ENCODE peak calls at places on chromosomes 16 and 17, in seven cellular contexts. S is Peyer's patch, Z is AG04450, Q is upper lobe of right lung, C is MM.1S, A is body of pancreas, U is SK-N-SH. I is an unnamed sample. For H3K27me3, the result is how much of the 10 kb centered on the place peaks cover.

GRCh38 chr17:33028778-33029177 is 37.1 kb downstream of the SPACA3 start:
- DNase-seq in A (no peak), U (no peak), C (no peak), S (no peak), Z (no peak), Q (no peak), I (no peak)

GRCh38 chr17:64061157-64061898 is 40.9 kb upstream of the ICAM2 start:
- DNase-seq in U (no peak), S (no peak), A (no peak), Z (no peak), C (peak), Q (no peak), I (no peak)

GRCh38 chr17:18257268-18257681 is 1.3 kb downstream of the FLII start:
- DNase-seq in S (no peak), A (peak), Q (no peak), U (no peak), C (peak), Z (no peak), I (no peak)

GRCh38 chr16:67431077-67431804 is at the start of gene HSD11B2:
- DNase-seq in S (no peak), A (peak), Q (peak), C (peak), U (peak), Z (no peak), I (peak)

GRCh38 chr16:88387941-88388627 is 5.3 kb downstream of the ZNF469 start:
- DNase-seq in A (peak), S (peak), Z (no peak), Q (peak), C (no peak), U (no peak), I (no peak)

GRCh38 chr17:81499601-81499970 is 13.0 kb downstream of the ACTG1 start:
- DNase-seq in Z (no peak), S (no peak), A (no peak), Q (no peak), U (no peak), C (no peak), I (no peak)

GRCh38 chr17:55442462-55442861 is 20.8 kb upstream of the MMD start:
- DNase-seq in U (no peak), A (no peak), Z (no peak), Q (no peak), C (no peak), S (no peak), I (no peak)

GRCh38 chr17:68512967-68513474 is 791 bp downstream of the PRKAR1A start:
- DNase-seq in A (peak), Q (no peak), C (peak), Z (no peak), S (no peak), U (peak), I (no peak)

GRCh38 chr16:48635199-48635718 is 25.3 kb upstream of the N4BP1 start:
- DNase-seq in C (no peak), S (no peak), Q (peak), U (no peak), A (no peak), Z (no peak), I (no peak)

GRCh38 chr16:35910409-35910808 is 2451.0 kb downstream of the TP53TG3F start:
- DNase-seq in Q (no peak), C (no peak), Z (no peak), A (no peak), S (no peak), U (no peak), I (no peak)

GRCh38 chr17:47275245-47275984 is 21.8 kb downstream of the ITGB3 start:
- DNase-seq in Q (no peak), Z (peak), S (peak), U (peak), A (peak), C (no peak), I (no peak)

GRCh38 chr16:54934536-54935410 is 4.1 kb downstream of the IRX5 start:
- DNase-seq in S (no peak), Z (no peak), A (no peak), Q (peak), U (peak), C (no peak), I (peak)

GRCh38 chr17:37273419-37274051 is 102.2 kb upstream of the C17orf78 start:
- DNase-seq in C (no peak), U (peak), Q (no peak), S (no peak), Z (peak), A (no peak), I (peak)

GRCh38 chr17:81143717-81144422 is 21.4 kb upstream of the PVALEF start:
- DNase-seq in A (no peak), Q (no peak), Z (no peak), C (no peak), U (no peak), S (no peak), I (no peak)

GRCh38 chr17:62965149-62965648 is 836 bp upstream of the TANC2 start:
- DNase-seq in C (no peak), Z (no peak), Q (no peak), U (no peak), S (no peak), A (no peak), I (no peak)

GRCh38 chr16:67547423-67548264 is 14.7 kb upstream of the CTCF start:
- DNase-seq in U (no peak), C (peak), S (no peak), Q (peak), A (no peak), Z (no peak), I (no peak)

GRCh38 chr17:71428897-71429296 is 691.9 kb upstream of the SOX9 start:
- DNase-seq in Q (no peak), Z (no peak), C (no peak), U (no peak), S (no peak), A (no peak), I (no peak)

GRCh38 chr16:566475-567361 is at the start of gene NHLRC4:
- DNase-seq in Z (no peak), C (peak), S (peak), U (peak), Q (no peak), A (no peak), I (peak)

GRCh38 chr16:565420-566330 is 1.1 kb upstream of the NHLRC4 start:
- DNase-seq in U (peak), Z (no peak), A (no peak), S (no peak), Q (no peak), C (no peak), I (no peak)

GRCh38 chr16:567362-568256 is 804 bp downstream of the NHLRC4 start:
- DNase-seq in A (no peak), Q (no peak), U (no peak), S (no peak), Z (no peak), C (no peak), I (no peak)

GRCh38 chr16:569445-570254 is at the start of gene PIGQ:
- DNase-seq in A (peak), Q (peak), C (peak), U (peak), S (peak), Z (no peak), I (peak)

DNA sequence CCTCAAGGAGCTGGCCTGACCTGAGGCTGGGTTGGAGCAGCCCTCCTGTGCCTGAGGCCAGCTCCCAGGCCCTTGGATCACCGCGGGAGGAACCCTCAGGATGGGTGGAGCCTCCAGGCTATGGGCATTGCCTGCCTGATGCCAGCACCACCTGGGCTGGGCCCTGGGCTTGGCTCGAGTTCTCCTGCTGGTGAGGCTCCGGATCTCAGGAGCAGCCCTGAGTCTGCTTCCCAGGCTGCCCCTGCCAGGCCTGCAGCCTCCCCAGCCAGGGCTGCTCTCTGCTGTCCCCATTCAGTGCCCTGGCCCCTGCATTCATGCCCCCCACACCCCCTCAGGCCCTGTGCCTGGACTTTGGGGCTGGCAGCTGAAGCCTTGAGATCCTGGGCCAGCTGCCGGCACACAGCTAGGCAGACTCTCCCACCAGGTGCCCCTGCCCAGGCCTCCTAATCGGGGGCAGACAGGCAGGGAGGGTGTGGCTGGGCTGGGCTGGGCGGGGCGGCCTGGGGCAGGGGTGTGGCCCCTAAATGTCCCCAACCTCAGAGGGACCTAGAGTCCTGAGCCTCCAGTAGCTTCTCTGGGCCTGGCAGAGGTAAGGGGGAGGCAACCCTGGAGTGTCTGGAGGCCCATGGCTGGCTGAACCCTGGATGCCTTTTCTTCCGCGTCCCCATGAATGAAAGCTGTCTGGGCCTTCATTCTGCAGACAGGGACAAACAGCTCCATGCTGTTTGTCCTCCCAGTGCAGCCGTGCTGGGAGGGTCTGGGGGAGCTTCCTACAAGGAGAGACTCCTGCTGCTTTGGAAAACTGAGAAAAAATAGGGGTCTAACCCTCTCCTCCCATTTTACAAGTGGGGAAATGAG is 1.1 kb upstream of the PIGQ start:
- DNase-seq in A (no peak), C (no peak), Z (no peak), U (no peak), S (no peak), Q (no peak), I (no peak)
- H3K4me3 ChIP-seq in A (no peak), C (peak), Z (peak), U (peak), S (no peak), Q (peak), I (no peak)

DNA sequence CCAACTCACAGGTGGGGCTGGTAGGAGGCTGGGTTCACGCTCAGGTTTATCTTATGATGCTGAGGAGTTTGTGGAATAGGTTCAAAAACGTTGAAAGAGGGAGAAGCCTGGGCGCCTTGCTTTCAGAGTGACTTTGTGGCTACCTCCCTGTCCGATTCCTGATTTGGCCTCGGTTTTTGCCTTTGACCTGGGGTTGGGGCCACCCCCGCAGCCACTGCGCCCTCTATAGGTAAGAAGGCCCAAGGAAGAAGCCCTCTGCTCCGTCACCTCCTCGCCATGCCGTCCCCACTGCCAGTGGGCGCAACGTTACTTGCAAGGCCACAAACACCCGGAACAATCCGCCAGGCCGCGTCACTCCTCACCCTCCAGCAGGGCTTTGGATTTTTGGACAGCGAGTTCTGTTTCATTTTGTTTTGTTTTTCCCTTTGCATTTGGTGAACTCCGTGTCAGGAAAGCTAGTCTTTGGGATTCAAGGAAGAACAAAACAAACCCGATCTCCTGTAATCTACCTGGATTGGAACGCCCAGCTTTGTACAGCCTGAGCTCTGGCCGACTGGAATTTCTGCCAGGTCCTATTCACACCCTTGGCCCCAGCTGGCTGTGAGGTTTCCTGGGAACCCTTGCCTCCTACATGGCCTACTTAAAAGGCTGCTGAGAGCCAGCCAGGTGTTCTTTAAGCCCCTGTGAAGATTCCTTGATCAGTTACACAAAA is 60.7 kb downstream of the TBC1D16 start:
- DNase-seq in S (no peak), A (peak), Q (peak), C (no peak), U (peak), Z (no peak), I (peak)
- TF ChIP-seq CTCF in S (no peak), A (peak), Q (peak), C (peak), U (peak), Z (no peak), I (peak)

GRCh38 chr16:57960310-57960709 is 10.6 kb downstream of the CNGB1 start:
- DNase-seq in A (no peak), Z (no peak), U (no peak), Q (no peak), S (no peak), C (no peak), I (no peak)
- H3K27me3 ChIP-seq in A (under half), Z (under half), U (under half), Q (under half), S (under half), C (under half), I (under half)

DNA sequence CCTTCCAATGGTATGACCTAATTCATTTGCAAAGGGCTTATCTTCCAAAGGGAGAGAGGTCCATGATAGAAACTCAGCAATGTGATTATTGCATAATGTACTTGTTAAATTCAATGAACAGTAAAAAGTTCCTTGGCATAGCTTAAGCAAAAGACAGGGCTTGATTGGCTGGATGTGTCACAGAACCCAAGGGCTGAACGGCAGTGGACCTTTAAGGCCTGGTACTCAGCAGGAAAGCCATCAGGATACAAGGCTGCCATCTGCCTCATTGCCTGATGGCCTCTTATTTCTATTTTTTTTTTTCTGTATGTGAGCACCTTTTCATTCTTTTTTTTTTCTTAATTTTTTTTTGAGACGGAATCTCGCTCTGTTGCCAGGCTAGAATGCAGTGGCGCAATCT is 208.9 kb upstream of the WSCD1 start:
- DNase-seq in C (no peak), Z (no peak), U (no peak), S (no peak), A (no peak), Q (no peak), I (no peak)
- H3K4me3 ChIP-seq in C (no peak), Z (no peak), U (no peak), S (no peak), A (no peak), Q (no peak), I (no peak)

DNA sequence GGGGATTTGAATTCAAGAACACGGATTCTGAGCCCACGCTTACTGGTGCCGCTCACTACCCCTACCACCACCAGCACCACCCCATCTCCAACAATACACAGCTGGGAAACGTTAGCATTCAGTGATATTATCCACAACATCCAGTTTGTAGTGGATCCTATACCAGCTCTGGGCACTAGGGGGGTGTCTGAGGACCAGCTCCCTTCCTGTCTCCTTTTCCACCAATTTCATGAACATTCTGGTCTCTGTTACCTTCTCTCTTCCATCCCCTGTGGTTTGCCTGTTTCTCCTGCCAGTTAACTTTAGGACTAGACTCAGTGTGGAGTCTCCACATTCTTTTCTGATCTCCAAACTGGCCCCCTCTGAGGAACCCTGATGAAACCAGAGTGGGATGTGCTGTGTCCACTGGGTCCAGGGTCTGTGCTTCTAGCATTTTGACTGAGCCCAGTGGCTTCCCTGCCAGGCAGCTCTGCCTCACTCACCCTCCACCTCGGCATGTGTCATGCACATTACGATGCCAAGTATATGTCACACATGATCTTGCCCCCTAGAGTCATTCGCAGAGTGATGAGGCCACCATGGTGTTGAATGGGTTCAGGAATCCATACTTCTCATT is 187.0 kb upstream of the CDH13 start:
- DNase-seq in A (no peak), C (no peak), U (peak), Z (no peak), S (no peak), Q (no peak), I (peak)
- TF ChIP-seq CTCF in A (no peak), C (peak), U (peak), Z (peak), S (no peak), Q (peak), I (peak)

GRCh38 chr17:35447494-35447893 is 1.1 kb downstream of the SLFN13 start:
- DNase-seq in S (no peak), Z (no peak), U (no peak), A (no peak), C (no peak), Q (no peak), I (no peak)
- H3K27me3 ChIP-seq in S (under half), Z (under half), U (half or more), A (under half), C (under half), Q (under half), I (half or more)

DNA sequence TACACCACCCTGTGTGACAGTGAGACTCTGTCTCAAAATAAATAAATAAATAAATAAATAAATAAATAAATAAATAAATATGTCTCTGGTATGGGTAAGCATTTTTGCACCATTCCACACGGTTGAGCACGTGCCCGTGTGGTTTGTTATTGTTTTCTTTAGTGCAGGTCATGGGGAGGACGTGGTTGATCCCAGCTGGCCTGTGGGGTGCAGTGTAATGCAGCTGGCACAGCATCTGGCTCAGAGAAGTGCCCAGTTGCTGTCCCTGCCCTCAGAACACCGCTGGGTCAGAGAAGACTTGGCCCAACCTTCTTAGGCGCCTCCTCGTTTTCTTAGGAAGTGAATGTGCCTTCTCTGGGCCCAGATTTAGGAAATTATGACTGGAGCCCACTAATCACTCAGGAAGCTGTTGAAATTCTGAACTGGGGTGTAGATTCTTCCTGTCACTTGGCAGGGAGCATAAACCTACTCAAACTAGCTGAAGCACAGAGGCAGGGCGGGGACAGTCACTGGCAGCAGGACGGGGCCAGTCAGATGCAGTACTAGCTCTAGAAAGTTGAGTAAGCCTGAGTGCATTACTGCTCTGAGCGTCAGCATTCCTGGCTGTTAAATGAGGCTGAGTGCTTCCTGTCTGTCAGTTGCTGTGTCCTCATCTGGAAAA is 85.9 kb downstream of the SNX29 start:
- DNase-seq in S (no peak), Q (peak), C (no peak), Z (peak), U (no peak), A (no peak), I (no peak)
- H3K4me3 ChIP-seq in S (no peak), Q (no peak), C (no peak), Z (no peak), U (no peak), A (no peak), I (no peak)

GRCh38 chr17:50426814-50427787 is 1.1 kb downstream of the ACSF2 start:
- DNase-seq in U (peak), C (peak), Q (no peak), A (no peak), Z (no peak), S (peak), I (peak)
- TF ChIP-seq CTCF in U (peak), C (peak), Q (peak), A (no peak), Z (no peak), S (peak), I (peak)

GRCh38 chr17:65092262-65092661 is 35.7 kb upstream of the GNA13 start:
- DNase-seq in S (no peak), Q (no peak), Z (no peak), U (no peak), A (no peak), C (no peak), I (no peak)
- H3K27me3 ChIP-seq in S (under half), Q (under half), Z (under half), U (under half), A (under half), C (under half), I (under half)

I was measured in WERI-Rb-1.